ENCODE peak calls at places on chromosomes 16 and 17, in four cellular contexts. One of them, this sample, is unnamed.
A peak's percentile ranks its signal among the peaks of the same experiment; 100 is the strongest.

GRCh38 chr17:47324224-47325020 is 667 bp downstream of the EFCAB13 start:
- DNase-seq in OCI-LY7: peak; percentile 70
- DNase-seq in GM20000: peak; percentile 62
- DNase-seq in lung: no peak
- DNase-seq in this sample: peak; percentile 21

GRCh38 chr16:48434653-48435318 is 49.6 kb upstream of the SIAH1 start:
- DNase-seq in lung: no peak
- DNase-seq in OCI-LY7: peak; percentile 53
- DNase-seq in GM20000: no peak
- DNase-seq in this sample: no peak

GRCh38 chr17:11948791-11949190 is 48.5 kb downstream of the ZNF18 start:
- DNase-seq in GM20000: no peak
- DNase-seq in OCI-LY7: no peak
- DNase-seq in lung: peak; percentile 34
- DNase-seq in this sample: no peak

GRCh38 chr16:71666928-71667707 is 41.1 kb downstream of the MARVELD3 start:
- DNase-seq in lung: no peak
- DNase-seq in OCI-LY7: no peak
- DNase-seq in GM20000: no peak
- DNase-seq in this sample: no peak

GRCh38 chr17:50689251-50689650 is 18.5 kb downstream of the ANKRD40 start:
- DNase-seq in lung: no peak
- DNase-seq in GM20000: no peak
- DNase-seq in OCI-LY7: no peak
- DNase-seq in this sample: no peak

GRCh38 chr16:3656491-3657468 is 2.3 kb downstream of the DNASE1 start:
- DNase-seq in GM20000: no peak
- DNase-seq in OCI-LY7: no peak
- DNase-seq in lung: no peak
- DNase-seq in this sample: peak; percentile 76

GRCh38 chr16:495127-495748 is 32.3 kb upstream of the CAPN15 start:
- DNase-seq in GM20000: peak; percentile 62
- DNase-seq in lung: no peak
- DNase-seq in OCI-LY7: peak; percentile 24
- DNase-seq in this sample: no peak

GRCh38 chr16:58456193-58456592 is 43.8 kb upstream of the NDRG4 start:
- DNase-seq in GM20000: no peak
- DNase-seq in OCI-LY7: no peak
- DNase-seq in lung: no peak
- DNase-seq in this sample: no peak

GRCh38 chr17:7563115-7563869 is 1.6 kb downstream of the SENP3 start:
- DNase-seq in GM20000: no peak
- DNase-seq in OCI-LY7: no peak
- DNase-seq in lung: no peak
- DNase-seq in this sample: no peak

GRCh38 chr16:89613954-89614459 is 565 bp downstream of the DPEP1 start:
- DNase-seq in lung: no peak
- DNase-seq in OCI-LY7: no peak
- DNase-seq in GM20000: no peak
- DNase-seq in this sample: no peak